ENCODE peak calls at places on chromosomes 1 and 21, in seven cellular contexts. R is heart left ventricle, X is uterus, Z is suprapubic skin, F is thyroid gland, M is HCT116, O is tibial nerve. Y is an unnamed sample. For H3K36me3, the result is how much of the 10 kb centered on the place peaks cover.

GRCh38 chr1:25820247-25821111 is 725 bp downstream of the MTFR1L start:
- DNase-seq in R (peak), X (no peak), Z (no peak), F (peak), M (no peak), O (no peak), Y (peak)

GRCh38 chr1:238465449-238465848 is 574.7 kb upstream of the ZP4 start:
- DNase-seq in R (no peak), X (no peak), Z (no peak), F (no peak), M (no peak), O (no peak), Y (no peak)

GRCh38 chr1:191432817-191433216 is 725.4 kb upstream of the RGS18 start:
- DNase-seq in R (no peak), X (no peak), Z (no peak), F (no peak), M (no peak), O (no peak), Y (no peak)

GRCh38 chr1:155003227-155003765 is 694 bp downstream of the ZBTB7B start:
- DNase-seq in R (peak), X (peak), Z (no peak), F (peak), M (no peak), O (no peak), Y (peak)

GRCh38 chr1:31683997-31684396 is 19.8 kb downstream of the COL16A1 start:
- DNase-seq in R (no peak), X (no peak), Z (no peak), F (no peak), M (no peak), O (no peak), Y (no peak)

GRCh38 chr1:204014336-204014735 is 58.6 kb upstream of the SOX13 start:
- DNase-seq in R (no peak), X (no peak), Z (no peak), F (no peak), M (no peak), O (no peak), Y (no peak)

GRCh38 chr1:1665815-1666251 is 7.0 kb upstream of the CDK11B start:
- DNase-seq in R (no peak), X (no peak), Z (peak), F (no peak), M (no peak), O (no peak), Y (no peak)

GRCh38 chr1:92515796-92516201 is 29.1 kb upstream of the GFI1 start:
- DNase-seq in R (no peak), X (no peak), Z (no peak), F (no peak), M (no peak), O (no peak), Y (no peak)

GRCh38 chr1:24871306-24871901 is 58.7 kb downstream of the RUNX3 start:
- DNase-seq in R (no peak), X (no peak), Z (no peak), F (no peak), M (no peak), O (no peak), Y (no peak)

GRCh38 chr21:41369915-41370839 is 8.3 kb downstream of the MX2 start:
- DNase-seq in R (no peak), X (peak), Z (peak), F (no peak), M (no peak), O (no peak), Y (no peak)

GRCh38 chr1:104636581-104636980 is 886.9 kb downstream of the AMY1C start:
- DNase-seq in R (no peak), X (no peak), Z (no peak), F (no peak), M (no peak), O (no peak), Y (no peak)

GRCh38 chr1:59880735-59881134 is 45.8 kb downstream of the CYP2J2 start:
- DNase-seq in R (peak), X (no peak), Z (no peak), F (no peak), M (no peak), O (no peak), Y (no peak)

GRCh38 chr1:206953126-206953525 is 6.9 kb upstream of the PIGR start:
- DNase-seq in R (no peak), X (no peak), Z (no peak), F (no peak), M (no peak), O (no peak), Y (no peak)

GRCh38 chr1:21344750-21345443 is 54.6 kb upstream of the ECE1 start:
- DNase-seq in R (peak), X (no peak), Z (no peak), F (no peak), M (no peak), O (no peak), Y (peak)

GRCh38 chr1:111441573-111442192 is 7.4 kb downstream of the WDR77 start:
- DNase-seq in R (no peak), X (no peak), Z (no peak), F (peak), M (no peak), O (no peak), Y (no peak)

GRCh38 chr21:44049182-44049581 is 37.1 kb downstream of the TRAPPC10 start:
- DNase-seq in R (no peak), X (no peak), Z (peak), F (peak), M (no peak), O (no peak), Y (no peak)

GRCh38 chr1:200905411-200906052 is 10.8 kb downstream of the INAVA start:
- DNase-seq in R (no peak), X (no peak), Z (no peak), F (no peak), M (no peak), O (no peak), Y (no peak)

GRCh38 chr1:91791691-91792392 is 94.1 kb downstream of the TGFBR3 start:
- DNase-seq in R (no peak), X (peak), Z (no peak), F (no peak), M (no peak), O (no peak), Y (no peak)

GRCh38 chr1:1625404-1625775 is 6.6 kb upstream of the MMP23B start:
- DNase-seq in R (no peak), X (no peak), Z (peak), F (no peak), M (no peak), O (no peak), Y (no peak)

GRCh38 chr1:208127791-208128408 is 116.3 kb downstream of the PLXNA2 start:
- DNase-seq in R (no peak), X (no peak), Z (no peak), F (no peak), M (no peak), O (no peak), Y (no peak)

GRCh38 chr1:46183926-46184557 is 7.8 kb upstream of the P3R3URF start:
- DNase-seq in R (no peak), X (no peak), Z (no peak), F (no peak), M (no peak), O (no peak), Y (no peak)

GRCh38 chr21:39676054-39676771 is 63.5 kb downstream of the B3GALT5 start:
- DNase-seq in R (peak), X (peak), Z (no peak), F (peak), M (no peak), O (no peak), Y (no peak)

GRCh38 chr1:47598357-47598756 is 160.5 kb downstream of the FOXD2 start:
- DNase-seq in R (no peak), X (no peak), Z (peak), F (no peak), M (no peak), O (no peak), Y (no peak)

GRCh38 chr1:33328817-33329216 is 7.9 kb upstream of the A3GALT2 start:
- DNase-seq in R (no peak), X (no peak), Z (peak), F (no peak), M (no peak), O (no peak), Y (no peak)
- TF ChIP-seq POLR2A in R (no peak), X (no peak), Z (no peak), F (no peak), M (no peak), O (no peak), Y (no peak)

DNA sequence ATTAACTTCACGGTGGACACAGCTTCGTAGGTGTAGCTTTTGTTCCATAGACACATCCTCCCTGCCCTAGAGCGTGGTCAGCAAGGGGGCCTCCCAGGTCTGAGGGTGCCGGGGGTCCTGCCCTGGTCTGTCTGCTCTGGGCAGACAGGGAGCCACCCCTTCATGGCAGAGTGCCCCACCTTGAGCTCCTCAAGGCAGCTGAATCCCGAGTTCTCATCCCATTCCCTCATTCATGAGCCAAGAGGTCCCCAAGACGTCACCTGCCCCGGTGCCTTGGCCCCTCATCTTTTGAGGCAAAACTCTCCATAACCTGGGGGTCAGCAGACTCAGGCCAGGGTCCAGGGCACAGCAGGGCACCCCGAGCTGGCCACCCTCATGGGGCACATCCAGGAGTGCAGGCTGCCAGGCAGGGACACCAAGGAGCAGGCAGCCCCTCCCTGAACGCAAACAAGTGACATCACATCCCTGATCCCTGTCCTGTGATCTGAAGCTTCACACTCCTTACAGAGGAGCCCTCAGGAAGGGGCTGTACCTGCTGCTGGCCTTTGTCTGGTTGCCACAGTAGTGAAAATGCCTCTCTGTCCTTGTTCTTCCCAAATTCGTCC is 23.3 kb downstream of the UBASH3A start:
- DNase-seq in R (no peak), X (no peak), Z (no peak), F (no peak), M (no peak), O (no peak), Y (no peak)
- H3K36me3 ChIP-seq in R (under half), X (under half), Z (under half), F (under half), M (under half), O (under half), Y (under half)

GRCh38 chr1:202150187-202150586 is 5.7 kb upstream of the ARL8A start:
- DNase-seq in R (peak), X (no peak), Z (no peak), F (no peak), M (no peak), O (no peak), Y (no peak)

GRCh38 chr1:202146279-202146678 is 1.7 kb upstream of the ARL8A start:
- DNase-seq in R (no peak), X (no peak), Z (no peak), F (no peak), M (no peak), O (no peak), Y (no peak)

GRCh38 chr1:202146993-202147392 is 2.5 kb upstream of the ARL8A start:
- DNase-seq in R (peak), X (no peak), Z (no peak), F (no peak), M (no peak), O (no peak), Y (no peak)

GRCh38 chr1:202149566-202149965 is 5.0 kb upstream of the ARL8A start:
- DNase-seq in R (no peak), X (no peak), Z (no peak), F (no peak), M (no peak), O (no peak), Y (no peak)

DNA sequence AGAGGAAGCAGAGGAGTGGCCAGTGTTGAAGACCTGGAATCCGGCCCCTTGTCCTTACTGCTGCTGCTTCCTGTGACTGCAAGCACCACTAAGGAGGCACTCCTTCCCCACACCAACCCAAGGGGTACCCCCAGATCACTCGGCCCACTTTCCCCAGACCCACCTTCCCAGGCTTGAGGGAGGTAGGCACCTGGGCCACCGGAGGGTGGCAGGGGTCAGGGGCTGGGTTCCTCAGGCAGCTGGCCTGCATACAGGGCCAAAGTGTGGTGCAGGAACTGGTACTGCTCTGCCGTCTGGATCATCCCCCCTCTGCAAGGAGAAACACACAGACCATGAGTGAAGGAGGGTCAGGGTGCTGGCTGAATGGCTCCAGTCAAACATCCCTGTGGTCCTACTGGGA is 3.9 kb upstream of the ARL8A start:
- DNase-seq in R (peak), X (no peak), Z (no peak), F (no peak), M (no peak), O (no peak), Y (no peak)
- TF ChIP-seq POLR2A in R (no peak), X (no peak), Z (no peak), F (no peak), M (no peak), O (no peak), Y (no peak)

GRCh38 chr21:45200031-45200430 is 87.7 kb downstream of the POFUT2 start:
- DNase-seq in R (no peak), X (no peak), Z (no peak), F (no peak), M (no peak), O (no peak), Y (no peak)

GRCh38 chr21:45202889-45203288 is 84.8 kb downstream of the POFUT2 start:
- DNase-seq in R (no peak), X (no peak), Z (no peak), F (no peak), M (no peak), O (no peak), Y (no peak)

GRCh38 chr21:45200596-45201296 is 86.9 kb downstream of the POFUT2 start:
- DNase-seq in R (no peak), X (no peak), Z (no peak), F (no peak), M (no peak), O (no peak), Y (no peak)

GRCh38 chr21:45202344-45202743 is 85.4 kb downstream of the POFUT2 start:
- DNase-seq in R (no peak), X (no peak), Z (no peak), F (no peak), M (no peak), O (no peak), Y (no peak)

GRCh38 chr21:45199201-45199600 is 88.5 kb downstream of the POFUT2 start:
- DNase-seq in R (no peak), X (no peak), Z (no peak), F (no peak), M (no peak), O (no peak), Y (no peak)
- H3K36me3 ChIP-seq in R (under half), X (under half), Z (under half), F (under half), M (under half), O (under half), Y (under half)

DNA sequence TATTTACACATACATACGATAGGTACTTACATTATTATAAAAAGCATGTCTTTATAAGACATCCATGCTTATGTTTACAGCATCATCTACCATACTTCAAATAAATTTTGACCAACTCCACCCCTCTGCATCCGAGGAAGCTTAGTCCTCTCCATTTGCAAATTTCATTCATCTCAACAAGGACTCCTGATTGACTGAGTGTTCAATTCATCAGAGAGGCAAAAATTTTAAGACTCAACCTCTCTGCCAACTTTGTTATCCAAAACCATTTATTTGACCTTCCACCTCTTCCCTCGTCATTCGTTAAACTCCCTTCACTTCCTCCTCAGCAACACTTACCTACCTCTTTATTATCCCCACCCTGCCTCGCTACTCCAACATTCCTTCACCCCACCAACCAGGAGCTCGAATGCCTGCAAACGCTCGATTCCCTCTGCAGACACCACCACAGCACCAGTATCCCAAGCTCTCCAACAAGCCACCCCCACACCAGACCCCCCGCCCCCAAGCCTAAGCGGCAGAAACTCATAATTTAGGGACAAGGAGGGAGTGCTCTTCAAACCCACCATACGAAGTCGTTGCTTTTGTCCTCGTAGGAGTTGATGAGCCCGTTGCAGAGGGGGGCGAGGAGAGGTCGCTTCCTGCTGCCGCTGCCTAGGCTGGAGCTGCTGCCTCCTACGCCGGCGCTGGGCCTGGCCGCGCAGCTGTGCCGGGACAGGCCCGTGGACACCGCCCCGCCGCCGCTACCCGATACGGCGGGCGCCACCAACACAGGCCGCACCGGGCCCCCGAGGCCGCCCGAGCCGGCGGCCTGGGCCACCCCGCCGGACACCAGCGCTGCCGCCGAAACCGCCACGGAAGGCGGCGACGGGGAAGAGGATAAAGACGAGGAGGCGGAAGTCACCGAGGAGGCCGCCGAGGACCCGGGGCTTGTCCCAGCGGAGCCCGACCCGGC is 803 bp downstream of the COP1 start:
- DNase-seq in R (peak), X (no peak), Z (no peak), F (peak), M (no peak), O (no peak), Y (no peak)
- TF ChIP-seq POLR2A in R (no peak), X (no peak), Z (no peak), F (no peak), M (no peak), O (no peak), Y (no peak)

Y was measured in ovary.